ENCODE peak calls at places on chromosomes 5 and 9, in nine cellular contexts. L is brain microvascular endothelial cell, Y is SK-N-SH, N is lung, H is GM23248, S is gastrocnemius medialis, W is hepatocyte, O is substantia nigra, Z is H9. K is an unnamed sample.

GRCh38 chr5:165457854-165458481 is 1952.5 kb downstream of the MAT2B start:
- DNase-seq in H (peak), Z (peak), Y (peak), N (no peak), W (peak), L (no peak), S (no peak), O (no peak), K (peak)

GRCh38 chr5:135834639-135835529 is at the start of gene SLC25A48:
- DNase-seq in S (no peak), O (no peak), Y (peak), L (no peak), W (peak), Z (peak), N (peak), H (peak), K (no peak)

GRCh38 chr9:96249746-96250145 is 52.2 kb downstream of the HSD17B3 start:
- DNase-seq in Z (no peak), W (no peak), H (no peak), S (no peak), L (no peak), Y (no peak), O (no peak), N (no peak), K (no peak)

GRCh38 chr5:157159209-157159751 is 6.8 kb downstream of the GARIN3 start:
- DNase-seq in N (no peak), S (no peak), W (no peak), L (no peak), Y (no peak), H (peak), O (no peak), Z (no peak), K (no peak)

GRCh38 chr5:3526551-3527185 is 69.0 kb upstream of the IRX1 start:
- DNase-seq in N (no peak), H (no peak), W (no peak), O (no peak), Y (no peak), L (no peak), S (no peak), Z (no peak), K (no peak)

GRCh38 chr5:95861221-95861857 is 38.8 kb upstream of the GLRX start:
- DNase-seq in H (peak), O (no peak), W (peak), L (peak), N (peak), Z (no peak), S (peak), Y (no peak), K (peak)

GRCh38 chr5:17118631-17119030 is 98.8 kb upstream of the BASP1 start:
- DNase-seq in N (peak), S (peak), Y (peak), O (no peak), Z (no peak), L (peak), W (peak), H (peak), K (peak)

GRCh38 chr5:37182667-37183066 is 66.5 kb downstream of the CPLANE1 start:
- DNase-seq in L (no peak), Y (no peak), S (no peak), O (no peak), N (no peak), H (no peak), Z (no peak), W (no peak), K (no peak)

GRCh38 chr9:80516678-80517077 is 944.9 kb downstream of the TLE4 start:
- DNase-seq in L (no peak), H (no peak), N (no peak), S (no peak), O (no peak), Z (no peak), Y (no peak), W (no peak), K (no peak)

GRCh38 chr5:135921388-135921787 is 25.7 kb upstream of the IL9 start:
- DNase-seq in O (no peak), S (no peak), W (no peak), H (peak), Y (no peak), Z (no peak), N (no peak), L (no peak), K (no peak)

GRCh38 chr9:87867391-87867790 is 15.3 kb upstream of the SPATA31E1 start:
- DNase-seq in S (no peak), L (no peak), W (no peak), Y (no peak), Z (peak), O (no peak), N (no peak), H (no peak), K (no peak)

GRCh38 chr5:173547579-173547978 is 68.9 kb downstream of the BOD1 start:
- DNase-seq in O (no peak), W (no peak), Y (no peak), H (peak), S (no peak), L (peak), Z (no peak), N (no peak), K (peak)

GRCh38 chr9:36078047-36078446 is 41.3 kb downstream of the RECK start:
- DNase-seq in N (no peak), H (no peak), S (no peak), W (no peak), Z (no peak), L (no peak), Y (no peak), O (no peak), K (no peak)

GRCh38 chr9:130382636-130383349 is 62.0 kb upstream of the ASS1 start:
- DNase-seq in W (no peak), L (no peak), S (no peak), Z (no peak), H (no peak), Y (no peak), O (no peak), N (no peak), K (no peak)
- H3K27ac ChIP-seq in W (no peak), L (no peak), S (no peak), Z (no peak), H (no peak), Y (no peak), O (no peak), N (no peak), K (no peak)

GRCh38 chr5:1343931-1344901 is 683 bp downstream of the CLPTM1L start:
- DNase-seq in H (peak), L (no peak), N (no peak), W (peak), Z (no peak), O (no peak), S (no peak), Y (peak), K (no peak)

GRCh38 chr5:1346627-1347440 is 1.9 kb upstream of the CLPTM1L start:
- DNase-seq in O (no peak), L (no peak), S (no peak), W (no peak), N (no peak), Z (no peak), Y (no peak), H (no peak), K (no peak)

GRCh38 chr5:1347571-1347970 is 2.7 kb upstream of the CLPTM1L start:
- DNase-seq in S (no peak), Z (no peak), N (no peak), Y (no peak), W (no peak), L (no peak), H (no peak), O (no peak), K (no peak)

GRCh38 chr5:1344975-1345838 is at the start of gene CLPTM1L:
- DNase-seq in S (peak), Z (peak), O (peak), H (peak), L (peak), Y (peak), W (peak), N (peak), K (peak)

GRCh38 chr5:1345876-1346626 is 1.2 kb upstream of the CLPTM1L start:
- DNase-seq in Y (no peak), Z (no peak), N (no peak), W (no peak), O (no peak), S (no peak), H (no peak), L (no peak), K (no peak)
- H3K27ac ChIP-seq in Y (no peak), Z (no peak), N (no peak), W (peak), O (no peak), S (peak), H (no peak), L (no peak), K (no peak)

DNA sequence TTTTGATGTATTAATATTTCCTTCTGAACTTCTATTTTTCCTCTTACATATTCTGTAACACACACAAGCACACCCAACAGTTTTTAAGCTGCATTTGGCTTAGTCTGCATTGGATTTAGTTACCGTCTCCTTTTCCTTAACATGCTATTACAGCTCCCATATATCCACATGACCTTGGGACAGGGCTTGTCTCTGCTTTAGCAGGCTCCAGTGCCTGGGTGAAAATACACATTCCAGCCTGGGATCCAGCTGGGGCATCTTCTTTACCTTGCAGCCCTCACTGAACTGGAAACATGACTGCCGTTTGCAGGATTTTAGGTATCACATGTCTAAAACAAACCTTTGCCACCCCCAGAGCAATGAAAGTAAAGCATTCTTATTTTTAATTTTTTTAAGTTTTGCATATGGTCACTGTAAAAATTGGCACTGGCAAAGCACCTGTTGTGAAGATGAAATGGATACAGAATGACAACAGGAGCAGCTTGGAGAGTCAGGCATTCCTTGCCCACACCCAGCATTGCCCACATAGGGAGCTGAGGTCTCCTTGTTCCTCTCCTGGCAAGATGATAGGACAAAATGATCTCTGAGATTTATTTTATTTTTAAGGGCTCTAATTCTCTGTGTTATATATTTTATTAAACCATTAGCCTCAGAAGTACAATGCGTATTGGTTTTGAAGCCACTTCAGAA is 4.0 kb downstream of the GADD45G start:
- DNase-seq in S (peak), Z (peak), H (no peak), W (no peak), L (no peak), O (no peak), N (no peak), Y (no peak), K (no peak)
- H3K27ac ChIP-seq in S (peak), Z (no peak), H (no peak), W (no peak), L (no peak), O (no peak), N (no peak), Y (no peak), K (no peak)

GRCh38 chr5:84565866-84566265 is 181.2 kb upstream of the EDIL3 start:
- DNase-seq in N (no peak), O (no peak), Y (no peak), W (no peak), S (no peak), Z (no peak), H (no peak), L (no peak), K (no peak)
- H3K27ac ChIP-seq in N (no peak), O (peak), Y (no peak), W (no peak), S (no peak), Z (no peak), H (no peak), L (no peak), K (no peak)

GRCh38 chr5:68367274-68367673 is 151.7 kb downstream of the PIK3R1 start:
- DNase-seq in W (no peak), Y (no peak), N (no peak), O (no peak), S (no peak), H (no peak), Z (no peak), L (no peak), K (no peak)
- H3K27ac ChIP-seq in W (no peak), Y (no peak), N (no peak), O (no peak), S (no peak), H (no peak), Z (no peak), L (no peak), K (no peak)

DNA sequence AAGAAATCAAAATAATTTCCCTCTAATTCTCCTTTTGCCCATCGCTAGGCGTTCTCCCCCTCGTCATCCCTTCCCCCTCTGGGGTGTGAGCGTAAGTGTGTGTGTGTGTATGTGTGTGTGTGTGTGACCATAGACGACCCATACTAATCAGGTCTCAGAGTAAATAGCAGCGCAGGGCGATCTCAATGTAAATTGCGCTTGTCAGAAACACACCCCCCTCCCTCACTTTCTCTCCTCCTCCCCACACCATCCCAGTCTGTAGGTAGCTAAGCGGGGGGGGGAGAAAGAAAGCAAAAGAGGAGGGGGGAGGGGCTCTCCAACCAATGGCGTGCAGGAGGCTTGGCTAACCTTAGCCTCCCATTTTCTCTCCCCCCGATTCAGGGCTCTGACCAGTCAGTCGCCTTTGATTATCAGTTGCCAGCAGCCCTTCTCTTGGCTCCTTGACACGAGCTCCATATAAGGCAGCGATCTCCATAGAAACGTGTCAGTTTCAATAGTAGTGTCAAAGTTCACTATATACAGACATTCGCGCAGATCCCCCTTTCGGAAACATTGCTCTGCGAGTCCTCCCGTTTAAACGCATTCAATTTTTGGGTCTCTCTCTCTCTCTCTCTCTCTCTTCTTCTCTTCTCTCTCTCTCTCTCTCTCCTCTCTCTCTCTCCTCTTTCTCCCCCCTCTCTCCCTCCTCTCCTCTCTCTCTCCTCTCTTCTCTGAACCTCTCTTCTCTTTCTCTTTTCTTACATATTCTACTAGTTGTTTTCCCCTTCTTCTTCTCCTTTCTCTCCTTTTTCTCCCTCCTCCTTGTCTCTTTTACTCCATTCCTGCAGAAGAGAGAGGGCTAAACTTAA is at the start of gene NR2F1:
- DNase-seq in H (peak), W (peak), O (no peak), Y (peak), L (peak), N (peak), S (no peak), Z (peak), K (no peak)
- H3K27ac ChIP-seq in H (peak), W (peak), O (peak), Y (peak), L (peak), N (no peak), S (no peak), Z (no peak), K (no peak)

GRCh38 chr5:143244000-143244736 is 159.3 kb downstream of the NR3C1 start:
- DNase-seq in O (no peak), Z (no peak), Y (no peak), W (peak), S (peak), H (peak), L (peak), N (peak), K (peak)
- H3K27ac ChIP-seq in O (no peak), Z (no peak), Y (peak), W (peak), S (peak), H (peak), L (peak), N (peak), K (peak)

GRCh38 chr9:137538058-137538457 is 12.1 kb downstream of the PNPLA7 start:
- DNase-seq in W (no peak), Y (no peak), S (no peak), L (no peak), H (no peak), N (no peak), Z (no peak), O (no peak), K (no peak)
- H3K27ac ChIP-seq in W (no peak), Y (no peak), S (no peak), L (no peak), H (no peak), N (no peak), Z (no peak), O (no peak), K (no peak)

GRCh38 chr5:130002876-130003275 is 98.6 kb downstream of the CHSY3 start:
- DNase-seq in W (no peak), H (no peak), O (no peak), S (no peak), L (no peak), N (no peak), Y (no peak), Z (no peak), K (no peak)
- H3K27ac ChIP-seq in W (no peak), H (no peak), O (no peak), S (no peak), L (no peak), N (no peak), Y (no peak), Z (no peak), K (no peak)

GRCh38 chr5:72271696-72272095 is 48.3 kb downstream of the MRPS27 start:
- DNase-seq in N (no peak), O (no peak), Z (no peak), H (no peak), W (no peak), Y (no peak), S (no peak), L (no peak), K (no peak)
- H3K27ac ChIP-seq in N (no peak), O (no peak), Z (no peak), H (no peak), W (no peak), Y (no peak), S (no peak), L (no peak), K (no peak)